ENCODE peak calls at places on chromosomes 12 and 14, in six cellular contexts. E, P, M, Y, A and S are unnamed samples.
A peak's percentile ranks its signal among the peaks of the same experiment; 100 is the strongest.

GRCh38 chr12:49344486-49345047 is 2.1 kb upstream of the DNAJC22 start:
- DNase-seq in P (no peak), Y (no peak), M (no peak), A (no peak), E (no peak), S (no peak)

GRCh38 chr12:90080616-90081015 is 372.0 kb upstream of the ATP2B1 start:
- DNase-seq in E (no peak), M (no peak), Y (no peak), P (no peak), A (no peak), S (no peak)

GRCh38 chr12:91194500-91194899 is 11.9 kb upstream of the DCN start:
- DNase-seq in A (no peak), P (no peak), Y (no peak), M (no peak), E (no peak), S (no peak)

GRCh38 chr12:6140646-6141045 is 16.2 kb upstream of the VWF start:
- DNase-seq in P (no peak), M (no peak), A (no peak), Y (no peak), E (no peak), S (no peak)

GRCh38 chr12:10363665-10363921 is 26.2 kb downstream of the KLRK1 start:
- DNase-seq in M (no peak), E (no peak), P (no peak), Y (no peak), A (no peak), S (no peak)

GRCh38 chr12:102120886-102121285 is 903 bp downstream of the PARPBP start:
- DNase-seq in M (no peak), E (peak; percentile 29), Y (no peak), P (no peak), A (no peak), S (peak; percentile 23)

GRCh38 chr14:59374048-59374447 is 91.1 kb downstream of the GPR135 start:
- DNase-seq in A (no peak), M (no peak), Y (no peak), E (no peak), P (no peak), S (no peak)

GRCh38 chr12:110848524-110848923 is 1.7 kb downstream of the CCDC63 start:
- DNase-seq in E (no peak), P (no peak), Y (no peak), M (no peak), A (no peak), S (no peak)

GRCh38 chr14:30223385-30223785 is 295.7 kb upstream of the PRKD1 start:
- DNase-seq in Y (peak; percentile 78), M (no peak), E (no peak), P (no peak), A (no peak), S (peak; percentile 79)

GRCh38 chr14:26775765-26776577 is 178.1 kb upstream of the NOVA1 start:
- DNase-seq in M (no peak), Y (no peak), A (no peak), E (no peak), P (no peak), S (no peak)

GRCh38 chr12:19575307-19576243 is 136.3 kb downstream of the AEBP2 start:
- DNase-seq in A (no peak), Y (peak; percentile 76), M (no peak), P (no peak), E (no peak), S (peak; percentile 38)

GRCh38 chr12:10365716-10366433 is 24.0 kb downstream of the KLRK1 start:
- DNase-seq in A (no peak), P (no peak), M (no peak), E (peak; percentile 3), Y (no peak), S (no peak)

GRCh38 chr14:55249423-55249822 is 21.8 kb upstream of the FBXO34 start:
- DNase-seq in A (no peak), E (no peak), P (no peak), M (no peak), Y (no peak), S (peak; percentile 23)

GRCh38 chr14:26392498-26392897 is 205.3 kb downstream of the NOVA1 start:
- DNase-seq in M (no peak), A (no peak), Y (no peak), P (no peak), E (no peak), S (no peak)

GRCh38 chr12:104064842-104065441 is 611 bp downstream of the HCFC2 start:
- DNase-seq in M (peak; percentile 22), Y (peak; percentile 72), E (peak; percentile 34), P (peak; percentile 24), A (peak; percentile 8), S (peak; percentile 34)

GRCh38 chr12:65237153-65237552 is 41.3 kb upstream of the MSRB3 start:
- DNase-seq in P (no peak), Y (no peak), E (no peak), A (no peak), M (no peak), S (no peak)

GRCh38 chr14:85535916-85536834 is 6.2 kb downstream of the FLRT2 start:
- DNase-seq in M (no peak), P (no peak), Y (no peak), A (no peak), E (peak; percentile 28), S (peak; percentile 64)

GRCh38 chr12:12992418-12993175 is 7.5 kb downstream of the HEBP1 start:
- DNase-seq in E (no peak), A (no peak), Y (no peak), M (no peak), P (no peak), S (peak; percentile 67)

GRCh38 chr14:29518335-29518734 is 409.3 kb downstream of the PRKD1 start:
- DNase-seq in M (no peak), A (no peak), P (no peak), E (no peak), Y (no peak), S (no peak)

GRCh38 chr12:132362966-132363660 is 33.7 kb upstream of the GALNT9 start:
- DNase-seq in M (no peak), A (no peak), Y (no peak), P (no peak), E (no peak), S (no peak)

GRCh38 chr12:127640181-127640886 is 626.6 kb upstream of the TMEM132C start:
- DNase-seq in Y (peak; percentile 59), P (no peak), E (no peak), A (no peak), M (no peak), S (peak; percentile 30)

GRCh38 chr14:105491366-105492006 is 440 bp downstream of the TEDC1 start:
- DNase-seq in A (no peak), Y (peak; percentile 89), M (peak; percentile 52), E (peak; percentile 78), P (no peak), S (peak; percentile 65)

DNA sequence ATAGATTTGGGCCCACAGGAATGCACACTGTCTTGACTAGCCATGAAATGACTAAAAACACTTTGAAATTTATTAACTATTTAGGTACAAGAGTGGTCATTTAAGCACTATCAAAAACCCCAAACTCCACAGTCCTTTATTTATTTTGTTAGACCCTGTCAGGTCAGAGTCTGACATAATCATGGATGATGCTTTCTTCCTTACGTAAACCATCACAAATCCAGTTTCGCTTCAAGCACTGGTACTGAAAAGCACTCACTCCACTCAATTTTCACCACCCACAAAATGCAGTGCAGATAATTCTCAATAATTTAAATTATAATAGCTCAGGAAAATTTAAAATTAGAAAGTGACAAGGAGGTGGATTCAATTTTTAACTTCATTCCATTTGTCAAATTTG is 25.8 kb downstream of the PPP2R5E start:
- DNase-seq in Y (no peak), E (no peak), A (no peak), P (no peak), M (no peak), S (no peak)
- H3K27ac ChIP-seq in Y (no peak overlapping the region), E (no peak overlapping the region), A (no peak overlapping the region), P (no peak overlapping the region), M (no peak overlapping the region), S (no peak overlapping the region)

GRCh38 chr12:26611598-26611997 is 221.4 kb downstream of the ITPR2 start:
- DNase-seq in P (no peak), Y (no peak), A (no peak), E (no peak), M (no peak), S (no peak)
- H3K27ac ChIP-seq in P (no peak overlapping the region), Y (no peak overlapping the region), A (peak overlapping the region; percentile 97), E (no peak overlapping the region), M (peak overlapping the region; percentile 90), S (no peak overlapping the region)

GRCh38 chr14:90850487-90850886 is 34.3 kb upstream of the TTC7B start:
- DNase-seq in E (no peak), Y (no peak), M (no peak), A (no peak), P (no peak), S (no peak)
- H3K27ac ChIP-seq in E (no peak overlapping the region), Y (no peak overlapping the region), M (peak overlapping the region; percentile 33), A (no peak overlapping the region), P (no peak overlapping the region), S (no peak overlapping the region)

DNA sequence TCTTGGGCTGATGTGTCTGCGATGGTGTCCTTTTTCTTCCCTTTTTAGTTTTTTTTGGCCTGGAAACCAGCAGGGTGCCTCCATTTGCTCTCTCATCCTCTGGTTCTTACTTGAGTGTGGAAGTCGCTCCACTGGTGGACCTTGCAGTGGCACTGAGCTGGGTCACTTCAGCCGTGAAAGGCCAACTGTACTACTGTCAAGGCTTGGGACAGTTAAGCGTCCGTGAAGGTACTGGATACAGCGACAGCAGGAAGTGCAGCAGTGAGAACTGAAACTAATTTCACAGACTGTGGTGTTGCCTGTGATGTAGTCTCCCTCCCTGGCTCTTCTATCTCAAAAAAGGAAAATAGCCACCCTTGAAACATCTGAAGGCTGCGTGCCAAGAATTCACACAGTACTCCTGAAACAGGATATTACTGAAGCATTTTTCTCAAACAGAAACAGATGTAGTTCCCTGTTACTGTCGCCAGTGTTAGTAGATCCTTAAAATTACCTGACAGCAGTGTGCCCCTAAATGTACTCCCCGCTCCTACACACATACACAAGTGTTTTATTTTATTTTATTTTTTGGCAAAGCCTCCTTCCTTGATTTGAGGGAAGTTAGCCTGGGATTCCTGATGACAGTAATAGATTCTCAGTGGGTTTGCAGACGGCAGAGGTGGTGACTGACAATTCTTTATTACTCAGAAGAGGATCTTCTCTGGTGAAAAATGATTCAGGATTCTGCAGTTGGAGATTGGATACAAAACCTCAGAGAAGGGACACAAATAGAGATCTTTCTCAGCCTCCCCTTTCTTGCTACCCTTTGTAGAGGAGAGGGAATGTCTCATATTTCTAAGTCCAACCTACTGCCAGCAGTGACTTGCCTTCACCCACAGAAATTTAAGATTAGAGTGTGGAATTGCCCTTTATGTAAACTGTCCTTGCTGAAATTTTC is 4.3 kb downstream of the SUSD6 start:
- DNase-seq in A (no peak), E (no peak), Y (peak; percentile 67), M (no peak), P (no peak), S (no peak)
- H3K27ac ChIP-seq in A (peak overlapping the region; percentile 70), E (no peak overlapping the region), Y (peak overlapping the region; percentile 86), M (peak overlapping the region; percentile 84), P (no peak overlapping the region), S (peak overlapping the region; percentile 83)